ENCODE peak calls at places on chromosomes 3 and 15, in five cellular contexts. O is left lung, N is natural killer cell, B is NCI-H1092, W is fibroblast of lung. Z is an unnamed sample.

GRCh38 chr3:141900343-141900742 is 23.9 kb downstream of the ATP1B3 start:
- DNase-seq in O (no peak), N (no peak), B (no peak), W (no peak), Z (no peak)

GRCh38 chr15:92645051-92645631 is 10.4 kb downstream of the FAM174B start:
- DNase-seq in O (no peak), N (no peak), B (no peak), W (peak; percentile 63), Z (no peak)

GRCh38 chr3:16392733-16393132 is 120.8 kb downstream of the RFTN1 start:
- DNase-seq in O (no peak), N (no peak), B (no peak), W (no peak), Z (no peak)

GRCh38 chr15:46467041-46467440 is 832.2 kb downstream of the SQOR start:
- DNase-seq in O (no peak), N (no peak), B (no peak), W (no peak), Z (no peak)

GRCh38 chr3:38603731-38604131 is 45.8 kb downstream of the SCN5A start:
- DNase-seq in O (peak; percentile 6), N (no peak), B (no peak), W (no peak), Z (no peak)

GRCh38 chr3:114899186-114899931 is 247.7 kb downstream of the ZBTB20 start:
- DNase-seq in O (peak; percentile 55), N (no peak), B (peak; percentile 97), W (no peak), Z (peak; percentile 55)

GRCh38 chr3:65776494-65776893 is 262.2 kb downstream of the MAGI1 start:
- DNase-seq in O (no peak), N (no peak), B (no peak), W (peak; percentile 60), Z (no peak)

GRCh38 chr3:39639344-39640236 is 169.8 kb upstream of the MYRIP start:
- DNase-seq in O (peak; percentile 41), N (no peak), B (no peak), W (peak; percentile 98), Z (no peak)

GRCh38 chr3:33355611-33356010 is 78.4 kb downstream of the FBXL2 start:
- DNase-seq in O (no peak), N (no peak), B (no peak), W (peak; percentile 77), Z (peak; percentile 34)

GRCh38 chr3:73028803-73029202 is 32.2 kb downstream of the PPP4R2 start:
- DNase-seq in O (no peak), N (no peak), B (no peak), W (no peak), Z (no peak)

GRCh38 chr3:56137406-56137805 is 330.9 kb downstream of the ERC2 start:
- DNase-seq in O (no peak), N (no peak), B (peak; percentile 34), W (peak; percentile 92), Z (no peak)

GRCh38 chr3:196216081-196216564 is at the start of gene SLC51A:
- DNase-seq in O (no peak), N (no peak), B (no peak), W (no peak), Z (peak; percentile 60)

GRCh38 chr3:175585898-175586297 is 726.8 kb downstream of the NAALADL2 start:
- DNase-seq in O (no peak), N (no peak), B (no peak), W (peak; percentile 81), Z (no peak)

GRCh38 chr3:170809021-170809974 is 60.7 kb downstream of the RPL22L1 start:
- DNase-seq in O (no peak), N (no peak), B (peak; percentile 28), W (peak; percentile 77), Z (peak; percentile 33)

GRCh38 chr15:55917881-55918296 is 75.5 kb downstream of the NEDD4 start:
- DNase-seq in O (no peak), N (no peak), B (no peak), W (peak; percentile 88), Z (no peak)

GRCh38 chr3:69768436-69768835 is 29.2 kb downstream of the MITF start:
- DNase-seq in O (no peak), N (no peak), B (no peak), W (no peak), Z (no peak)

GRCh38 chr3:29363110-29363509 is 82.2 kb downstream of the RBMS3 start:
- DNase-seq in O (no peak), N (no peak), B (no peak), W (no peak), Z (no peak)

GRCh38 chr3:15011174-15011573 is 53.9 kb downstream of the MRPS25 start:
- DNase-seq in O (no peak), N (no peak), B (no peak), W (peak; percentile 33), Z (no peak)

GRCh38 chr3:127482216-127483004 is 108.1 kb downstream of the TPRA1 start:
- DNase-seq in O (peak; percentile 21), N (no peak), B (no peak), W (peak; percentile 37), Z (no peak)

GRCh38 chr3:135199137-135199536 is 404.1 kb downstream of the EPHB1 start:
- DNase-seq in O (no peak), N (no peak), B (no peak), W (no peak), Z (no peak)

GRCh38 chr15:98592136-98592535 is 56.2 kb upstream of the IGF1R start:
- DNase-seq in O (no peak), N (no peak), B (no peak), W (no peak), Z (no peak)

GRCh38 chr15:85563328-85563727 is 182.9 kb downstream of the AKAP13 start:
- DNase-seq in O (no peak), N (no peak), B (no peak), W (peak; percentile 46), Z (no peak)

GRCh38 chr3:161096771-161097367 is 8.3 kb downstream of the B3GALNT1 start:
- DNase-seq in O (no peak), N (no peak), B (no peak), W (peak; percentile 11), Z (no peak)

GRCh38 chr3:101117981-101118380 is 124.8 kb upstream of the ABI3BP start:
- DNase-seq in O (no peak), N (no peak), B (no peak), W (no peak), Z (no peak)

GRCh38 chr3:161349529-161350278 is 21.6 kb downstream of the SPTSSB start:
- DNase-seq in O (no peak), N (no peak), B (no peak), W (peak; percentile 97), Z (no peak)

GRCh38 chr3:7764091-7764490 is 737.5 kb upstream of the LMCD1 start:
- DNase-seq in O (no peak), N (no peak), B (no peak), W (no peak), Z (no peak)

GRCh38 chr3:20914260-20914659 is 728.3 kb upstream of the SGO1 start:
- DNase-seq in O (no peak), N (no peak), B (no peak), W (no peak), Z (no peak)

GRCh38 chr15:40951764-40952163 is 1.5 kb upstream of the CHAC1 start:
- DNase-seq in O (no peak), N (no peak), B (no peak), W (no peak), Z (no peak)

GRCh38 chr3:190701096-190701532 is 161.4 kb downstream of the GMNC start:
- DNase-seq in O (peak; percentile 35), N (no peak), B (no peak), W (peak; percentile 43), Z (peak; percentile 57)

GRCh38 chr15:65484876-65485275 is 32.6 kb downstream of the DPP8 start:
- DNase-seq in O (no peak), N (no peak), B (no peak), W (no peak), Z (no peak)

GRCh38 chr15:52162260-52162659 is 28.9 kb downstream of the GNB5 start:
- DNase-seq in O (no peak), N (no peak), B (no peak), W (peak; percentile 56), Z (no peak)

GRCh38 chr3:168620854-168621253 is 525.1 kb upstream of the GOLIM4 start:
- DNase-seq in O (no peak), N (no peak), B (peak; percentile 25), W (peak; percentile 6), Z (peak; percentile 26)

GRCh38 chr15:85973584-85974347 is 105.9 kb upstream of the AGBL1 start:
- DNase-seq in O (no peak), N (no peak), B (no peak), W (peak; percentile 38), Z (no peak)

GRCh38 chr15:57060799-57061198 is 142.4 kb downstream of the TCF12 start:
- DNase-seq in O (no peak), N (no peak), B (no peak), W (peak; percentile 94), Z (no peak)

GRCh38 chr15:63501256-63502089 is 2.9 kb upstream of the USP3 start:
- DNase-seq in O (peak; percentile 89), N (no peak), B (peak; percentile 44), W (peak; percentile 93), Z (peak; percentile 80)

GRCh38 chr3:117435481-117435880 is 725.9 kb downstream of the TUSC7 start:
- DNase-seq in O (no peak), N (no peak), B (no peak), W (no peak), Z (no peak)

GRCh38 chr3:187746479-187747335 is 1.4 kb upstream of the BCL6 start:
- DNase-seq in O (no peak), N (no peak), B (no peak), W (peak; percentile 51), Z (no peak)

GRCh38 chr3:158625881-158626280 is 18.4 kb upstream of the GFM1 start:
- DNase-seq in O (no peak), N (no peak), B (no peak), W (no peak), Z (no peak)

GRCh38 chr3:177385831-177386301 is 188.6 kb upstream of the TBL1XR1 start:
- DNase-seq in O (no peak), N (no peak), B (no peak), W (peak; percentile 50), Z (no peak)

Z was measured in pancreas.